ENCODE peak calls at places on chromosomes 7 and 10, in nine cellular contexts. M, L, Y, T, H, V, P, S and R are unnamed samples.

GRCh38 chr7:142785841-142786250 is 15.1 kb downstream of the PRSS2 start:
- DNase-seq in L (no peak), T (no peak), S (no peak), Y (no peak), V (no peak), P (no peak), M (no peak), H (no peak), R (no peak)

GRCh38 chr10:78450239-78450638 is 416.6 kb downstream of the RPS24 start:
- DNase-seq in P (no peak), M (no peak), Y (no peak), S (no peak), H (peak; percentile 43), T (no peak), L (no peak), V (no peak), R (no peak)

GRCh38 chr7:92758796-92759431 is 77.5 kb downstream of the CDK6 start:
- DNase-seq in Y (no peak), T (no peak), S (no peak), M (no peak), L (no peak), V (no peak), P (no peak), H (no peak), R (no peak)

GRCh38 chr7:54985405-54986360 is 33.1 kb upstream of the EGFR start:
- DNase-seq in V (no peak), S (peak; percentile 81), T (peak; percentile 50), L (no peak), P (peak; percentile 18), H (no peak), M (peak; percentile 95), Y (peak; percentile 39), R (peak; percentile 38)

GRCh38 chr10:48489099-48489498 is 115.8 kb downstream of the ARHGAP22 start:
- DNase-seq in S (no peak), M (no peak), V (no peak), T (no peak), Y (no peak), L (no peak), H (no peak), P (no peak), R (no peak)

GRCh38 chr10:86635402-86635801 is 18.9 kb upstream of the OPN4 start:
- DNase-seq in H (no peak), M (no peak), S (peak; percentile 49), L (no peak), P (no peak), T (no peak), Y (peak; percentile 55), V (no peak), R (peak; percentile 78)

GRCh38 chr7:81430150-81430549 is 339.7 kb downstream of the HGF start:
- DNase-seq in H (no peak), M (no peak), T (no peak), Y (peak; percentile 44), P (no peak), V (no peak), S (no peak), L (no peak), R (no peak)

GRCh38 chr7:22783421-22783820 is 39.2 kb downstream of the TOMM7 start:
- DNase-seq in T (no peak), S (no peak), Y (no peak), L (no peak), M (no peak), H (no peak), P (no peak), V (no peak), R (no peak)

GRCh38 chr7:2024227-2024918 is 208.4 kb downstream of the MAD1L1 start:
- DNase-seq in V (no peak), S (peak; percentile 32), M (no peak), Y (no peak), L (peak; percentile 57), P (no peak), H (peak; percentile 63), T (no peak), R (no peak)

GRCh38 chr7:141550694-141551079 is 523 bp upstream of the AGK start:
- DNase-seq in T (no peak), Y (no peak), V (no peak), H (no peak), P (no peak), S (no peak), L (no peak), M (no peak), R (no peak)

GRCh38 chr10:81116201-81116600 is 578.5 kb downstream of the SH2D4B start:
- DNase-seq in M (no peak), H (no peak), S (no peak), T (peak; percentile 37), P (no peak), L (no peak), V (no peak), Y (no peak), R (no peak)

GRCh38 chr7:103445228-103446020 is 583 bp downstream of the SLC26A5 start:
- DNase-seq in V (no peak), H (no peak), S (no peak), P (no peak), L (no peak), T (no peak), M (no peak), Y (peak; percentile 6), R (no peak)

GRCh38 chr7:55521543-55522267 is 50.6 kb downstream of the VOPP1 start:
- DNase-seq in S (no peak), P (no peak), M (no peak), T (no peak), H (no peak), Y (no peak), V (no peak), L (no peak), R (no peak)

GRCh38 chr10:133258066-133258817 is 18.4 kb downstream of the ADAM8 start:
- DNase-seq in H (no peak), L (peak; percentile 87), V (peak; percentile 89), S (no peak), P (no peak), M (no peak), Y (no peak), T (no peak), R (no peak)

GRCh38 chr10:119652361-119652760 is 1.2 kb downstream of the BAG3 start:
- DNase-seq in H (no peak), L (no peak), M (no peak), V (no peak), T (peak; percentile 23), P (peak; percentile 43), Y (peak; percentile 69), S (no peak), R (peak; percentile 23)

DNA sequence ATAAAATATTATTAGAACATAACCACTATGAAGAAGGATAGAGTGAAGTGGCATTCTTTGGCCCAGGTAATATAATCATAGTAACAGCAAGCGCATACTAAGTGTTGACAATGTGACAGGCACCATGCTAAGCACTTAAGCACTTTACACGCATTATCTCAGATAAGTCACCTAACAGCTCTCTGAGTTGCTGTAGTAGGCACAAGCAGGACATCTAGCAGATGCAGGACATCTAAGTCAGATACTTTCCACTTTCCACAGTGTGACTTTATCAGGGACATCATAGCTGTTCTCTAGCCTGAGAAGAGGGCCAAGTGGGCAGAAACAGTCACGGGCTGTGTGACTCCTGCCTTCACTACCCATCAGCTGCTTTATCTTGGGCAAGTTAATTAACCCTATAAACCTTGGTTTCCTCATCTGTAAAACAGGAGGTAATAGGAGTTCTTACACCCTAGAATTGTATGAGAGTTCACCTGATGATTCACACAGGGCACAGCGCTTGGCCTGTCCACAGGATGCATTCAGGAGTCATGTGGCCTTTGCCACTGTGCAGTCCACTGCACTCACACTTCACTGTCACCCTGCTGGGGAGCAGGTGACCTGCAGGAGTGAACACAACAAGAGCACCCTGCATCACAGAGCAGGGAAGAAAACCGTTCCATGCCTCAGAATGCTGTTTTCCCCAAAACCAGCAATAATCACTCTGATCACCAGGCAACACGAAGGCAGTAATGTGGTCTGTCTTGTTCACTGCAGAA is 12.4 kb downstream of the LIPA start:
- DNase-seq in V (no peak), L (no peak), S (no peak), M (no peak), T (no peak), Y (no peak), P (no peak), H (no peak), R (no peak)
- TF ChIP-seq CTCF in V (no peak), L (no peak), S (no peak), M (no peak), T (no peak), Y (no peak), P (no peak), H (no peak), R (no peak)

GRCh38 chr7:32034052-32034451 is 36.2 kb downstream of the PDE1C start:
- DNase-seq in Y (no peak), L (no peak), P (no peak), T (no peak), M (no peak), V (no peak), S (no peak), H (no peak), R (no peak)

GRCh38 chr7:32033006-32033405 is 37.2 kb downstream of the PDE1C start:
- DNase-seq in P (no peak), T (no peak), Y (no peak), L (no peak), H (no peak), S (no peak), V (no peak), M (no peak), R (no peak)

GRCh38 chr7:32036557-32036956 is 33.6 kb downstream of the PDE1C start:
- DNase-seq in H (no peak), P (no peak), M (no peak), V (no peak), L (no peak), Y (no peak), T (no peak), S (no peak), R (no peak)

GRCh38 chr7:32039000-32039756 is 31.0 kb downstream of the PDE1C start:
- DNase-seq in S (no peak), Y (no peak), M (no peak), P (no peak), T (no peak), H (no peak), V (no peak), L (no peak), R (no peak)

GRCh38 chr7:32037650-32038198 is 32.5 kb downstream of the PDE1C start:
- DNase-seq in V (no peak), S (no peak), Y (no peak), M (no peak), T (no peak), H (no peak), P (no peak), L (no peak), R (no peak)
- H3K4me3 ChIP-seq in V (no peak overlapping the region), S (no peak overlapping the region), Y (no peak overlapping the region), M (no peak overlapping the region), T (no peak overlapping the region), H (no peak overlapping the region), P (no peak overlapping the region), L (no peak overlapping the region), R (no peak overlapping the region)

GRCh38 chr7:24721378-24722030 is 35.8 kb downstream of the GSDME start:
- DNase-seq in Y (no peak), S (no peak), V (no peak), M (no peak), H (peak; percentile 65), P (no peak), L (no peak), T (no peak), R (no peak)
- TF ChIP-seq CTCF in Y (no peak), S (no peak), V (no peak), M (no peak), H (no peak), P (no peak), L (no peak), T (no peak), R (no peak)

DNA sequence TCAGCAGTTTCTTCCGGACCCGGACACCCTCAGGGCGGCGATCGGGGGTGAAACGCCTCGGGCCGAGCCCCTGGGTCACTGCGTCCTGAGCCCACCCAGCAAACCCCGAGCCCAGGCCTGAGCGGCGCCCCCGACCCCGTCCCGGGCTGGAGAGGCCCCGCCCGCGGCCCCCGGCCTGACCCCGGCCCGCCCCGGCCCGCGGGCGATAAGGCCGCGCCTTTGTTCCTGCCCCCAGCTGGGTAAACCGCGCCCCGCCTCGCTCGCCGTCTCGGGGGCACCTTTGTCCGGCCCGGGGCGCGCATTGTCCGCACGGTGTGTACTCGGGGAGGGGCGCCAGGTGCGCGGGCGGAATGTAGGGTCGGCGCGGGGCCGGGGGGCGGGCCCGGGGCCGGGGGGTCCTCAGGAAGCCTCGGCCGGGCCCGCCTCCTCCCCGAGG is 10.8 kb downstream of the MNX1 start:
- DNase-seq in L (peak; percentile 73), S (no peak), P (no peak), V (no peak), T (no peak), M (no peak), Y (no peak), H (peak; percentile 33), R (no peak)
- H3K4me3 ChIP-seq in L (peak overlapping the region; percentile 52), S (no peak overlapping the region), P (peak overlapping the region; percentile 47), V (peak overlapping the region; percentile 49), T (no peak overlapping the region), M (peak overlapping the region; percentile 46), Y (peak overlapping the region; percentile 36), H (peak overlapping the region; percentile 67), R (no peak overlapping the region)